ENCODE peak calls at places on chromosomes 7 and 10, in five cellular contexts. One of them, this sample, is unnamed.

GRCh38 chr7:135704074-135704473 is 23.9 kb downstream of the SLC13A4 start:
- DNase-seq in A549: no peak
- DNase-seq in HL-60: no peak
- DNase-seq in K562: peak; percentile 74
- DNase-seq in GM23338: peak; percentile 88
- DNase-seq in this sample: no peak

GRCh38 chr7:31002256-31002655 is 38.5 kb downstream of the GHRHR start:
- DNase-seq in A549: no peak
- DNase-seq in HL-60: no peak
- DNase-seq in K562: no peak
- DNase-seq in GM23338: no peak
- DNase-seq in this sample: no peak

GRCh38 chr10:34008641-34009040 is 674.2 kb upstream of the NRP1 start:
- DNase-seq in A549: no peak
- DNase-seq in HL-60: no peak
- DNase-seq in K562: no peak
- DNase-seq in GM23338: peak; percentile 87
- DNase-seq in this sample: no peak

GRCh38 chr7:81676813-81677212 is 93.0 kb downstream of the HGF start:
- DNase-seq in A549: no peak
- DNase-seq in HL-60: no peak
- DNase-seq in K562: no peak
- DNase-seq in GM23338: no peak
- DNase-seq in this sample: no peak

GRCh38 chr7:23106491-23106800 is 861 bp downstream of the KLHL7 start:
- DNase-seq in A549: no peak
- DNase-seq in HL-60: no peak
- DNase-seq in K562: no peak
- DNase-seq in GM23338: peak; percentile 80
- DNase-seq in this sample: no peak

GRCh38 chr7:28697898-28698563 is 260.1 kb downstream of the TRIL start:
- DNase-seq in A549: no peak
- DNase-seq in HL-60: no peak
- DNase-seq in K562: no peak
- DNase-seq in GM23338: no peak
- DNase-seq in this sample: no peak

GRCh38 chr7:8261711-8262695 is at the start of gene ICA1:
- DNase-seq in A549: peak; percentile 39
- DNase-seq in HL-60: peak; percentile 16
- DNase-seq in K562: peak; percentile 83
- DNase-seq in GM23338: peak; percentile 89
- DNase-seq in this sample: no peak

GRCh38 chr7:21939136-21939857 is 6.4 kb downstream of the CDCA7L start:
- DNase-seq in A549: no peak
- DNase-seq in HL-60: no peak
- DNase-seq in K562: no peak
- DNase-seq in GM23338: no peak
- DNase-seq in this sample: peak; percentile 30

GRCh38 chr7:94649313-94649924 is 6.5 kb downstream of the SGCE start:
- DNase-seq in A549: no peak
- DNase-seq in HL-60: no peak
- DNase-seq in K562: no peak
- DNase-seq in GM23338: peak; percentile 15
- DNase-seq in this sample: no peak

GRCh38 chr7:46257766-46258448 is 336.8 kb upstream of the IGFBP3 start:
- DNase-seq in A549: peak; percentile 15
- DNase-seq in HL-60: no peak
- DNase-seq in K562: no peak
- DNase-seq in GM23338: no peak
- DNase-seq in this sample: peak; percentile 39

GRCh38 chr7:19519443-19519977 is 189.3 kb downstream of the POLR1F start:
- DNase-seq in A549: no peak
- DNase-seq in HL-60: no peak
- DNase-seq in K562: no peak
- DNase-seq in GM23338: no peak
- DNase-seq in this sample: no peak

GRCh38 chr7:18399624-18400235 is 95.8 kb upstream of the HDAC9 start:
- DNase-seq in A549: no peak
- DNase-seq in HL-60: no peak
- DNase-seq in K562: no peak
- DNase-seq in GM23338: peak; percentile 47
- DNase-seq in this sample: no peak

GRCh38 chr7:69932034-69932628 is 333.9 kb downstream of the AUTS2 start:
- DNase-seq in A549: peak; percentile 6
- DNase-seq in HL-60: no peak
- DNase-seq in K562: peak; percentile 11
- DNase-seq in GM23338: peak; percentile 58
- DNase-seq in this sample: peak; percentile 8

GRCh38 chr7:17239046-17239445 is 59.4 kb upstream of the AHR start:
- DNase-seq in A549: no peak
- DNase-seq in HL-60: no peak
- DNase-seq in K562: no peak
- DNase-seq in GM23338: no peak
- DNase-seq in this sample: no peak

GRCh38 chr7:99407849-99408346 is 499 bp downstream of the PDAP1 start:
- DNase-seq in A549: peak; percentile 51
- DNase-seq in HL-60: no peak
- DNase-seq in K562: peak; percentile 67
- DNase-seq in GM23338: peak; percentile 41
- DNase-seq in this sample: no peak

GRCh38 chr10:119318411-119319160 is 111.2 kb downstream of the GRK5 start:
- DNase-seq in A549: no peak
- DNase-seq in HL-60: no peak
- DNase-seq in K562: no peak
- DNase-seq in GM23338: no peak
- DNase-seq in this sample: no peak

GRCh38 chr7:46414946-46415345 is 493.9 kb upstream of the IGFBP3 start:
- DNase-seq in A549: no peak
- DNase-seq in HL-60: no peak
- DNase-seq in K562: no peak
- DNase-seq in GM23338: no peak
- DNase-seq in this sample: no peak

GRCh38 chr7:22572937-22573336 is 72.9 kb upstream of the STEAP1B start:
- DNase-seq in A549: no peak
- DNase-seq in HL-60: no peak
- DNase-seq in K562: no peak
- DNase-seq in GM23338: no peak
- DNase-seq in this sample: no peak

GRCh38 chr7:43658718-43659548 is 70.4 kb downstream of the COA1 start:
- DNase-seq in A549: no peak
- DNase-seq in HL-60: no peak
- DNase-seq in K562: no peak
- DNase-seq in GM23338: no peak
- DNase-seq in this sample: no peak

GRCh38 chr10:28737096-28737495 is 59.8 kb downstream of the BAMBI start:
- DNase-seq in A549: no peak
- DNase-seq in HL-60: no peak
- DNase-seq in K562: no peak
- DNase-seq in GM23338: no peak
- DNase-seq in this sample: no peak

GRCh38 chr7:158613481-158613880 is 25.9 kb upstream of the PTPRN2 start:
- DNase-seq in A549: no peak
- DNase-seq in HL-60: no peak
- DNase-seq in K562: no peak
- DNase-seq in GM23338: no peak
- DNase-seq in this sample: no peak

GRCh38 chr7:13042605-13043236 is 355.3 kb downstream of the ARL4A start:
- DNase-seq in A549: peak; percentile 34
- DNase-seq in HL-60: no peak
- DNase-seq in K562: no peak
- DNase-seq in GM23338: no peak
- DNase-seq in this sample: peak; percentile 22

GRCh38 chr10:71334228-71334791 is 15.3 kb downstream of the SLC29A3 start:
- DNase-seq in A549: no peak
- DNase-seq in HL-60: no peak
- DNase-seq in K562: no peak
- DNase-seq in GM23338: no peak
- DNase-seq in this sample: no peak

GRCh38 chr10:71750124-71750841 is 23.0 kb downstream of the VSIR start:
- DNase-seq in A549: no peak
- DNase-seq in HL-60: peak; percentile 54
- DNase-seq in K562: no peak
- DNase-seq in GM23338: no peak
- DNase-seq in this sample: no peak

GRCh38 chr7:71236488-71237179 is 104.7 kb downstream of the GALNT17 start:
- DNase-seq in A549: no peak
- DNase-seq in HL-60: no peak
- DNase-seq in K562: no peak
- DNase-seq in GM23338: peak; percentile 32
- DNase-seq in this sample: no peak

DNA sequence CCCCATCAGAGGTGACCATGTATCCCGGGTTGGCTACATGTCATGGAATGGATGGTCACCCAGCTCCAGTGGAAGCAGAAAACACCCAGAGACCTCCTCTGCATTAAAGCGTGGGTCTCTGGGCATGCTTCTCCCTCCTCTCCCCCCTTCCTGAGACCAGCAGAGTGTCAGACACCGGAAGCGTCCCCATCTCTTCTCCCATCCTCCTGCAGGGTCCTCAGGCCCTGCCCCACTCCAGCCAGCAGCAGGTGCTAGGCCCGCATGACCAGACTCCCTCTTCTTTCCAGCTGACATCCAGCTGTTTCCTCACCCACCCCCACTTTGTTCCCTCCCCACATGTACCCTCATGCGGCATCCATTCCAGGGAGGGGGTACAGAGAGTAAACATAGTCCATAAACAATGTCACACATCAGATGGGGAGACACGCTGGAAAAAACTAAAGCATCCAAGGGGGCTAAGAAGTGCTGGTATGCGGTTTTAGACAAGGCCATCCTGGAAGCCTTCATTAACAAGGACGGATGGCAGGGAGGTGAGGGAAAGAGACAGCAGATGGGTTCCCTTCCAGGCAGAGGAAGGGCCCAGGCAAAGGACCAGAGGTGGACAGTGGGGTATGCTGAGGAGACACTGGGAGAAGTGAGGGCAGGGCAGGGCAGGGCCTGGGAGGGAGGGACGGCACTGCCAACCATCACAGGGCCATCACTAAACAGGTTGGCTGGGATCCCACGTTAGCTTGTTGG is 12.5 kb upstream of the SLC18A3 start:
- DNase-seq in A549: no peak
- DNase-seq in HL-60: no peak
- DNase-seq in K562: no peak
- DNase-seq in GM23338: no peak
- DNase-seq in this sample: no peak
- TF ChIP-seq REST in A549: no peak
- TF ChIP-seq REST in HL-60: no peak
- TF ChIP-seq REST in K562: no peak
- TF ChIP-seq REST in GM23338: no peak
- TF ChIP-seq REST in this sample: no peak

DNA sequence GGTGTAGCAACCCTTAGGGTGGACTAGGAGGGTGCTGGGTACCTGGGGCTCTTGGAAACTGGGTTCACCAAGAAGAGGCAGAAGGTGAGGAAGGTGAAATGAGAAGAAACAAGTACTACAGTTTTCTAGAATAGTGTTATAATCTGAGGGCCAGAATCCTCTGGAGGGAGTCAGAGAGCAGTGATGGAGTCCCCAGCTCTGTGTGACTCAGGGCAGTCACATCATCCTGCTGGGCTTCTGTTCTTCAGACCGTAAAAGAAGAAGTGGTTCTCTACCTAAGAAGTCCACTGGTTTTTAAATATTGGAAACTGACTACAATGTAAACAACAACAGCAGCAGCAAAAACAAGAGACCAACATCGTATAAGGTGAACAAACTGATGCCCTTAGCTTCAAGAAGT is 197.3 kb downstream of the PRPF18 start:
- DNase-seq in A549: no peak
- DNase-seq in HL-60: no peak
- DNase-seq in K562: peak; percentile 6
- DNase-seq in GM23338: peak; percentile 52
- DNase-seq in this sample: no peak
- TF ChIP-seq CTCF in A549: no peak
- TF ChIP-seq CTCF in HL-60: no peak
- TF ChIP-seq CTCF in K562: no peak
- TF ChIP-seq CTCF in GM23338: peak; percentile 75
- TF ChIP-seq CTCF in this sample: peak; percentile 59

DNA sequence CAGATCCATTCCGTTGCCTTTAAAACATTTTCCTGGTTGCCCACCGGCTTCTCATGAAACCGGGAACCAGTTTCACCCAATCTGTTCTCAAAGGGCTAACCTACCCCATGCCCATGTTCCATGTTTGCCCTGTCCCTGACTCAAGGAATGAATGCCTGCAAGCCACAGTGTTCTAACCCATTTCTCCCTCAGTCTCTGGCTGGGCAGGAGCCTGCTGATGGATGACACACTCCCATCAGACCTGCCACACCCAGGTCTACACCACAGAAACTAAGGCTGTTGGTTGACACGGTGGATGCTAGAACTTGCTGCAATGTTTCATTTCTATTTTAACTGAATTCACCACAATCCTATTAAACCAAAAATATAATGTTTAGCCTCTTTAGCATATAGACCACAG is 15.6 kb downstream of the CLRN3 start:
- DNase-seq in A549: no peak
- DNase-seq in HL-60: no peak
- DNase-seq in K562: no peak
- DNase-seq in GM23338: no peak
- DNase-seq in this sample: no peak
- TF ChIP-seq REST in A549: no peak
- TF ChIP-seq REST in HL-60: no peak
- TF ChIP-seq REST in K562: no peak
- TF ChIP-seq REST in GM23338: no peak
- TF ChIP-seq REST in this sample: no peak

GRCh38 chr10:100132427-100132826 is 50.8 kb upstream of the CPN1 start:
- DNase-seq in A549: no peak
- DNase-seq in HL-60: no peak
- DNase-seq in K562: no peak
- DNase-seq in GM23338: no peak
- DNase-seq in this sample: no peak
- TF ChIP-seq CTCF in A549: no peak
- TF ChIP-seq CTCF in HL-60: no peak
- TF ChIP-seq CTCF in K562: no peak
- TF ChIP-seq CTCF in GM23338: no peak
- TF ChIP-seq CTCF in this sample: no peak

This sample was measured in Panc1.